ENCODE peak calls at places on chromosomes 16 and 17, in seven cellular contexts. P is Kasumi-1, R is NCI-H146, V is HEK293T, O is HTR-8/SVneo, C is RWPE1, M is NCI-H2029. I is an unnamed sample.

GRCh38 chr17:11803635-11804034 is 193.6 kb downstream of the ZNF18 start:
- DNase-seq in P (no peak), R (no peak), V (no peak), O (no peak), C (no peak), M (no peak), I (no peak)

GRCh38 chr16:50011707-50012106 is 13.3 kb upstream of the CNEP1R1 start:
- DNase-seq in P (peak), R (no peak), V (no peak), O (no peak), C (no peak), M (no peak), I (no peak)

GRCh38 chr17:1559047-1559742 is 3.4 kb downstream of the PITPNA start:
- DNase-seq in P (no peak), R (no peak), V (no peak), O (no peak), C (no peak), M (no peak), I (no peak)

GRCh38 chr17:4940625-4941021 is 555 bp downstream of the RNF167 start:
- DNase-seq in P (no peak), R (no peak), V (no peak), O (no peak), C (peak), M (no peak), I (peak)

GRCh38 chr17:3969963-3970362 is 5.7 kb upstream of the ATP2A3 start:
- DNase-seq in P (no peak), R (no peak), V (no peak), O (no peak), C (no peak), M (no peak), I (no peak)

GRCh38 chr16:56603589-56603988 is 4.8 kb upstream of the MT2A start:
- DNase-seq in P (peak), R (peak), V (peak), O (no peak), C (no peak), M (peak), I (no peak)

GRCh38 chr16:17222756-17223411 is 247.9 kb downstream of the XYLT1 start:
- DNase-seq in P (no peak), R (no peak), V (no peak), O (no peak), C (no peak), M (peak), I (no peak)

GRCh38 chr16:54458923-54459322 is 172.3 kb upstream of the IRX3 start:
- DNase-seq in P (no peak), R (no peak), V (no peak), O (no peak), C (no peak), M (no peak), I (no peak)

GRCh38 chr16:27237229-27238015 is 31.1 kb downstream of the NSMCE1 start:
- DNase-seq in P (peak), R (no peak), V (no peak), O (no peak), C (no peak), M (no peak), I (peak)

GRCh38 chr17:67020293-67020766 is 24.0 kb upstream of the CACNG1 start:
- DNase-seq in P (no peak), R (peak), V (no peak), O (no peak), C (no peak), M (no peak), I (no peak)

GRCh38 chr16:77043076-77043475 is 147.9 kb upstream of the MON1B start:
- DNase-seq in P (no peak), R (peak), V (no peak), O (no peak), C (peak), M (peak), I (no peak)